ENCODE peak calls at places on chromosome 16, in seven cellular contexts. R is NCI-H1930, F is HTR-8/SVneo, P is M059J, A is epithelial cell of esophagus, S is testis, C is globus pallidus. N is an unnamed sample.

GRCh38 chr16:2428051-2428786 is 1.0 kb upstream of the CCNF start:
- DNase-seq in F (peak), S (peak), C (no peak), A (peak), R (peak), P (peak), N (no peak)

GRCh38 chr16:30867747-30868146 is 26.1 kb downstream of the BCL7C start:
- DNase-seq in A (peak), F (no peak), S (no peak), P (peak), R (no peak), C (no peak), N (no peak)

GRCh38 chr16:89476379-89476778 is 14.0 kb downstream of the ANKRD11 start:
- DNase-seq in P (no peak), S (no peak), A (peak), R (no peak), C (no peak), F (no peak), N (no peak)

GRCh38 chr16:75121949-75122568 is 5.5 kb upstream of the LDHD start:
- DNase-seq in P (no peak), A (no peak), S (no peak), C (no peak), F (no peak), R (no peak), N (no peak)

GRCh38 chr16:46789499-46790414 is 41.2 kb downstream of the C16orf87 start:
- DNase-seq in A (peak), P (peak), S (peak), C (peak), F (peak), R (no peak), N (peak)

GRCh38 chr16:81337097-81337496 is 22.3 kb downstream of the GAN start:
- DNase-seq in F (no peak), S (no peak), C (no peak), P (peak), R (no peak), A (no peak), N (no peak)

GRCh38 chr16:50814541-50814940 is 72.7 kb downstream of the CYLD start:
- DNase-seq in R (no peak), F (no peak), C (no peak), A (no peak), P (no peak), S (no peak), N (no peak)

GRCh38 chr16:30555848-30556473 is 2.2 kb downstream of the ZNF764 start:
- DNase-seq in A (no peak), C (no peak), P (no peak), F (no peak), R (no peak), S (no peak), N (no peak)

GRCh38 chr16:81035975-81036750 is 521 bp downstream of the ATMIN start:
- DNase-seq in F (peak), S (peak), A (peak), R (no peak), P (peak), C (peak), N (no peak)

GRCh38 chr16:78437352-78437968 is 338.0 kb downstream of the WWOX start:
- DNase-seq in F (no peak), S (peak), R (peak), A (peak), C (peak), P (peak), N (no peak)

GRCh38 chr16:27638833-27639587 is 89.1 kb downstream of the KATNIP start:
- DNase-seq in A (peak), C (no peak), F (no peak), P (no peak), R (no peak), S (no peak), N (no peak)

GRCh38 chr16:55505333-55506015 is 3.4 kb upstream of the LPCAT2 start:
- DNase-seq in P (no peak), A (no peak), F (no peak), S (no peak), R (no peak), C (no peak), N (no peak)

GRCh38 chr16:67540756-67541155 is 12.1 kb downstream of the RIPOR1 start:
- DNase-seq in P (no peak), F (no peak), R (no peak), A (no peak), S (no peak), C (no peak), N (no peak)

GRCh38 chr16:66515543-66516171 is 34.3 kb downstream of the TK2 start:
- DNase-seq in C (no peak), R (no peak), P (peak), A (peak), S (no peak), F (no peak), N (no peak)

GRCh38 chr16:8874388-8874787 is 5.6 kb upstream of the CARHSP1 start:
- DNase-seq in C (no peak), F (no peak), A (no peak), S (no peak), R (no peak), P (no peak), N (no peak)

GRCh38 chr16:2142942-2143868 is 5.2 kb upstream of the RAB26 start:
- DNase-seq in C (no peak), P (no peak), S (no peak), R (no peak), A (peak), F (no peak), N (no peak)

GRCh38 chr16:67563708-67564468 is 1.6 kb downstream of the CTCF start:
- DNase-seq in S (no peak), C (peak), P (peak), A (peak), F (no peak), R (no peak), N (no peak)

GRCh38 chr16:3675601-3676130 is 21.2 kb downstream of the DNASE1 start:
- DNase-seq in A (no peak), S (no peak), C (no peak), P (no peak), F (no peak), R (no peak), N (no peak)

GRCh38 chr16:30925646-30926332 is 2.4 kb downstream of the FBXL19 start:
- DNase-seq in A (no peak), F (no peak), S (no peak), P (no peak), C (no peak), R (no peak), N (no peak)

GRCh38 chr16:68936729-68937631 is 93.6 kb downstream of the TANGO6 start:
- DNase-seq in P (peak), S (no peak), R (no peak), A (peak), F (peak), C (peak), N (no peak)

GRCh38 chr16:89368604-89369249 is 121.6 kb downstream of the ANKRD11 start:
- DNase-seq in C (no peak), P (peak), F (no peak), R (no peak), A (no peak), S (no peak), N (no peak)

GRCh38 chr16:85460983-85461813 is 151.9 kb upstream of the GSE1 start:
- DNase-seq in A (peak), S (no peak), P (peak), F (no peak), C (no peak), R (peak), N (no peak)

GRCh38 chr16:50842589-50842988 is 100.7 kb downstream of the CYLD start:
- DNase-seq in F (no peak), C (no peak), R (no peak), S (no peak), P (peak), A (no peak), N (no peak)

GRCh38 chr16:51151435-51151950 is 423 bp upstream of the SALL1 start:
- DNase-seq in P (peak), R (peak), A (no peak), F (no peak), S (peak), C (peak), N (no peak)

GRCh38 chr16:82772215-82772614 is 145.4 kb downstream of the CDH13 start:
- DNase-seq in A (no peak), C (no peak), F (no peak), S (no peak), P (no peak), R (no peak), N (no peak)

GRCh38 chr16:53456625-53457024 is 22.4 kb downstream of the RBL2 start:
- DNase-seq in S (no peak), A (no peak), P (no peak), R (no peak), C (no peak), F (no peak), N (no peak)

GRCh38 chr16:85296859-85297698 is 184.8 kb upstream of the CIBAR2 start:
- DNase-seq in C (peak), P (peak), F (peak), R (peak), A (peak), S (no peak), N (no peak)

N was measured in iPS DF 19.7.